ENCODE peak calls at places on chromosome 1, in ten cellular contexts. J is GM10248, Q is neural crest cell, W is colonic mucosa, I is AG09319, O is adrenal gland, N is B cell, L is K562, K is AG04449, R is HFF-Myc. S is an unnamed sample.

GRCh38 chr1:222043444-222044292 is 301.8 kb upstream of the DUSP10 start:
- DNase-seq in J (no peak), Q (no peak), W (no peak), I (peak; percentile 63), O (peak; percentile 63), N (no peak), L (no peak), K (peak; percentile 97), R (peak; percentile 36), S (no peak)

GRCh38 chr1:9293512-9294439 is 1.1 kb downstream of the SPSB1 start:
- DNase-seq in J (peak; percentile 43), Q (no peak), W (peak; percentile 49), I (no peak), O (no peak), N (no peak), L (peak; percentile 61), K (no peak), R (no peak), S (peak; percentile 34)

GRCh38 chr1:170426596-170426995 is 105.4 kb upstream of the GORAB start:
- DNase-seq in J (no peak), Q (no peak), W (no peak), I (no peak), O (no peak), N (no peak), L (no peak), K (no peak), R (no peak), S (no peak)

GRCh38 chr1:230052665-230053064 is 14.4 kb upstream of the GALNT2 start:
- DNase-seq in J (no peak), Q (no peak), W (no peak), I (no peak), O (no peak), N (no peak), L (no peak), K (no peak), R (no peak), S (no peak)

GRCh38 chr1:206784471-206784903 is 12.2 kb upstream of the IL10 start:
- DNase-seq in J (peak; percentile 76), Q (no peak), W (no peak), I (no peak), O (no peak), N (peak; percentile 81), L (no peak), K (no peak), R (no peak), S (no peak)

GRCh38 chr1:196660912-196661311 is 9.1 kb downstream of the CFH start:
- DNase-seq in J (peak; percentile 23), Q (no peak), W (no peak), I (no peak), O (no peak), N (no peak), L (peak; percentile 49), K (no peak), R (no peak), S (no peak)

GRCh38 chr1:41664861-41665640 is 180.6 kb upstream of the EDN2 start:
- DNase-seq in J (no peak), Q (no peak), W (no peak), I (no peak), O (no peak), N (peak; percentile 35), L (no peak), K (no peak), R (peak; percentile 62), S (no peak)

GRCh38 chr1:26401891-26402290 is 8.7 kb upstream of the LIN28A start:
- DNase-seq in J (no peak), Q (no peak), W (no peak), I (no peak), O (no peak), N (no peak), L (no peak), K (no peak), R (no peak), S (no peak)

GRCh38 chr1:80918365-80918764 is 882.4 kb upstream of the ADGRL2 start:
- DNase-seq in J (no peak), Q (no peak), W (no peak), I (no peak), O (peak; percentile 57), N (no peak), L (no peak), K (no peak), R (no peak), S (no peak)

GRCh38 chr1:24390924-24391782 is 22.4 kb downstream of the STPG1 start:
- DNase-seq in J (peak; percentile 75), Q (peak; percentile 65), W (peak; percentile 82), I (peak; percentile 75), O (peak; percentile 91), N (peak; percentile 76), L (peak; percentile 82), K (no peak), R (peak; percentile 56), S (peak; percentile 56)

GRCh38 chr1:63575340-63575826 is 17.8 kb upstream of the PGM1 start:
- DNase-seq in J (peak; percentile 24), Q (peak; percentile 9), W (no peak), I (no peak), O (no peak), N (no peak), L (peak; percentile 18), K (no peak), R (no peak), S (no peak)

GRCh38 chr1:28370220-28371010 is 875 bp downstream of the PHACTR4 start:
- DNase-seq in J (peak; percentile 56), Q (peak; percentile 22), W (peak; percentile 47), I (no peak), O (peak; percentile 60), N (peak; percentile 53), L (no peak), K (no peak), R (no peak), S (peak; percentile 19)
- TF ChIP-seq CTCF in J (no peak), Q (peak; percentile 56), W (no peak), I (no peak), O (peak; percentile 23), N (peak; percentile 45), L (peak; percentile 31), K (no peak), R (no peak), S (peak; percentile 38)

GRCh38 chr1:39205102-39205780 is 746 bp downstream of the MACF1 start:
- DNase-seq in J (peak; percentile 46), Q (peak; percentile 25), W (peak; percentile 43), I (no peak), O (peak; percentile 75), N (no peak), L (peak; percentile 27), K (no peak), R (peak; percentile 40), S (no peak)

GRCh38 chr1:39205781-39206464 is 1.4 kb downstream of the MACF1 start:
- DNase-seq in J (no peak), Q (no peak), W (no peak), I (no peak), O (no peak), N (no peak), L (peak; percentile 10), K (no peak), R (no peak), S (no peak)

GRCh38 chr1:39199593-39199992 is 4.9 kb upstream of the MACF1 start:
- DNase-seq in J (no peak), Q (no peak), W (no peak), I (no peak), O (no peak), N (no peak), L (no peak), K (no peak), R (no peak), S (no peak)

GRCh38 chr1:39204441-39205081 is at the start of gene MACF1:
- DNase-seq in J (no peak), Q (peak; percentile 30), W (peak; percentile 60), I (peak; percentile 74), O (peak; percentile 86), N (no peak), L (peak; percentile 61), K (peak; percentile 81), R (peak; percentile 84), S (no peak)
- TF ChIP-seq CTCF in J (no peak), Q (peak; percentile 25), W (peak; percentile 11), I (peak; percentile 60), O (peak; percentile 61), N (no peak), L (peak; percentile 47), K (peak; percentile 41), R (peak; percentile 25), S (no peak)

GRCh38 chr1:75521658-75522057 is 89.3 kb downstream of the SLC44A5 start:
- DNase-seq in J (no peak), Q (no peak), W (no peak), I (no peak), O (no peak), N (no peak), L (no peak), K (no peak), R (no peak), S (no peak)
- TF ChIP-seq CTCF in J (no peak), Q (no peak), W (no peak), I (no peak), O (no peak), N (no peak), L (no peak), K (no peak), R (no peak), S (no peak)

GRCh38 chr1:75134656-75134938 is 409 bp downstream of the LHX8 start:
- DNase-seq in J (no peak), Q (no peak), W (no peak), I (no peak), O (no peak), N (no peak), L (no peak), K (no peak), R (no peak), S (no peak)

GRCh38 chr1:75133754-75134655 is at the start of gene LHX8:
- DNase-seq in J (no peak), Q (peak; percentile 20), W (no peak), I (peak; percentile 94), O (no peak), N (no peak), L (no peak), K (no peak), R (no peak), S (no peak)

GRCh38 chr1:75130865-75131592 is 3.2 kb upstream of the LHX8 start:
- DNase-seq in J (peak; percentile 10), Q (peak; percentile 16), W (no peak), I (no peak), O (no peak), N (no peak), L (no peak), K (no peak), R (no peak), S (no peak)

GRCh38 chr1:75131593-75132420 is 2.4 kb upstream of the LHX8 start:
- DNase-seq in J (no peak), Q (no peak), W (no peak), I (no peak), O (no peak), N (no peak), L (no peak), K (no peak), R (no peak), S (no peak)

GRCh38 chr1:75132421-75133381 is 1.5 kb upstream of the LHX8 start:
- DNase-seq in J (no peak), Q (no peak), W (no peak), I (no peak), O (no peak), N (no peak), L (no peak), K (no peak), R (no peak), S (no peak)
- TF ChIP-seq CTCF in J (no peak), Q (peak; percentile 30), W (no peak), I (no peak), O (no peak), N (no peak), L (no peak), K (no peak), R (no peak), S (no peak)